ENCODE peak calls at places on chromosomes 2 and 18, in five cellular contexts. W is HepG2, V is SK-N-SH, B is K562, T is GM12878. I is an unnamed sample.

GRCh38 chr2:241272722-241273551 is 42.5 kb downstream of the HDLBP start:
- DNase-seq in V (peak), W (no peak), T (no peak), B (peak), I (peak)

GRCh38 chr2:109669731-109670130 is 55.6 kb downstream of the SOWAHC start:
- DNase-seq in V (no peak), B (no peak), W (no peak), T (no peak), I (no peak)

GRCh38 chr2:176001281-176001902 is 675 bp downstream of the LNPK start:
- DNase-seq in V (peak), T (peak), W (peak), B (peak), I (peak)

GRCh38 chr2:232891621-232892071 is 21.6 kb downstream of the SNORC start:
- DNase-seq in W (no peak), V (no peak), B (no peak), T (no peak), I (peak)

GRCh38 chr2:220849433-220849832 is 722.7 kb downstream of the EPHA4 start:
- DNase-seq in B (no peak), T (no peak), V (no peak), W (no peak), I (no peak)

GRCh38 chr2:158725496-158725895 is 69.6 kb upstream of the DAPL1 start:
- DNase-seq in W (no peak), V (no peak), T (no peak), B (no peak), I (no peak)

GRCh38 chr2:38474058-38474457 is 97.0 kb upstream of the ATL2 start:
- DNase-seq in T (peak), B (no peak), V (no peak), W (no peak), I (no peak)

GRCh38 chr2:11807156-11808015 is 61.0 kb downstream of the LPIN1 start:
- DNase-seq in T (no peak), V (no peak), B (no peak), W (no peak), I (no peak)

GRCh38 chr2:154240316-154240715 is 368.6 kb downstream of the GALNT13 start:
- DNase-seq in B (no peak), V (no peak), W (no peak), T (no peak), I (no peak)

GRCh38 chr2:28697602-28698149 is 54.0 kb upstream of the PPP1CB start:
- DNase-seq in W (no peak), B (no peak), T (no peak), V (no peak), I (no peak)

GRCh38 chr2:61889212-61889956 is 928 bp upstream of the CCT4 start:
- DNase-seq in W (no peak), V (no peak), T (no peak), B (no peak), I (no peak)

GRCh38 chr2:106205488-106205887 is 11.4 kb upstream of the UXS1 start:
- DNase-seq in T (no peak), B (no peak), V (no peak), W (no peak), I (no peak)

GRCh38 chr2:100924520-100925451 is 77.3 kb upstream of the RPL31 start:
- DNase-seq in W (no peak), B (no peak), V (no peak), T (peak), I (peak)

GRCh38 chr2:160484859-160485520 is 8.6 kb downstream of the RBMS1 start:
- DNase-seq in W (no peak), B (no peak), T (no peak), V (no peak), I (no peak)

GRCh38 chr2:30282081-30282480 is 50.7 kb downstream of the LBH start:
- DNase-seq in B (no peak), T (no peak), W (no peak), V (no peak), I (no peak)

GRCh38 chr2:184302506-184302905 is 295.8 kb upstream of the ZNF804A start:
- DNase-seq in W (no peak), T (no peak), V (no peak), B (no peak), I (no peak)

GRCh38 chr18:78085241-78086185 is 835.9 kb downstream of the GALR1 start:
- DNase-seq in T (no peak), B (no peak), W (no peak), V (no peak), I (no peak)

GRCh38 chr18:72375628-72376027 is 168.5 kb downstream of the CBLN2 start:
- DNase-seq in B (no peak), V (no peak), T (no peak), W (no peak), I (peak)

GRCh38 chr2:18791172-18791797 is 201.9 kb upstream of the NT5C1B start:
- DNase-seq in V (no peak), T (no peak), W (no peak), B (no peak), I (peak)

GRCh38 chr2:98899041-98899702 is 36.9 kb downstream of the CRACDL start:
- DNase-seq in T (no peak), V (no peak), B (no peak), W (no peak), I (no peak)

DNA sequence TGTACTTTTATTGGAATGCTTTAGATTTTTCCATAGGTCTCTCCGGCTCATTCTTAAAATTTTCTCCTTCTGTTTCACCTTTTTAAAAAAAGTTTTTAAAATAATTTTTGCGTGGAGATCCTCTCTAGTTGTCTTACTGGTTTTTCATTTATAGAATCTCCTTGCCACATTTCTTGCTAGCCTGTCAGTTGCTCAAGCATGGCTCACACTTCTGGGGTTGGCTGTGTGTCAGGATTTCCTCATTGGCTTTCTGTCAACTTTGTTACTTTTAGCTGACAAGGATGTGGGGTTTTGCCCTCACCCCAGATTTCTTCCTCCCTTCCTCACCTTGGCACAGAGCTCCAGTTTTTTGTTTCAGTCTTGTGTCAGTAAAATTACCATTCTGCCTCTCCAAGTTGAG is 124.6 kb downstream of the ZNF407 start:
- DNase-seq in T (no peak), B (no peak), V (no peak), W (no peak), I (peak)
- TF ChIP-seq MXI1 in T (no peak), B (no peak), V (no peak), W (no peak), I (peak)

DNA sequence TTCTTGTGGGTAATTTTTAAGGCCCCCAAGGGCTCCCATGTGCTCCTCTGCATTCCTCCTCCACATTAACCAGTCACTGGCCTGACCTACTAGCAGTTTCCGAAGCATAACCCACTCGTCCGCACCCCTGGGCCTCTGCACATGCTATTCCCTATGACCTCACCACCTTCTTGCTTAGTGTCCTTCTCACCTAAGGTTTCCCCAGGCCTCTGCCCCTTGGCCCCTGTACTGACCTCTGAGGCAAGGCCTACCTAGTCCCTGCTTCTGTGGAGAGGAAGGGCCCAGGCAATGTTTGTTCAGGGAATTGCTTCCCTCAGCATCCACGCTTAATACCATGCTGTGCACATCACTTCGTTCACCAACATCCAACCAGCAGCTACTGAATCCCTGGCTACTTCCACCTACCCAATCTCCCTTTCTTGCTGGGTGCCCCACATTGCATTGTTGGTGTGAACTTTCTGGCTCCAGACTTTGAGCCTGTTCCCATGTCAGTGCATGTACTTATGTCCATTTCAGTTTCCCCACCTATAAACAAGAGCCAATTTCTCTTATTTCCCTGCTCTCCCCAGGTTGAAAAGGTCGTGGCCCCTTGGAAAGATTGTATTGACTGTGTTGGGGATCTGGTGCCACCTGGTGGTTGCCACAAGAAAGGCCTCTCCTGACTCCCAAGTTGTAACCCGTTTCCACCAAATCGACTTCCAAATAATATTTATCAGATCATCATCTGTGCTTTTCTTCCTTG is 19.2 kb upstream of the TMEM177 start:
- DNase-seq in W (peak), B (peak), T (no peak), V (peak), I (peak)
- TF ChIP-seq MXI1 in W (no peak), B (no peak), T (no peak), V (no peak), I (no peak)

GRCh38 chr2:66269166-66269565 is 165.8 kb upstream of the MEIS1 start:
- DNase-seq in T (no peak), W (peak), B (no peak), V (no peak), I (no peak)
- TF ChIP-seq MXI1 in T (no peak), W (no peak), B (no peak), V (no peak), I (no peak)

GRCh38 chr18:43680096-43680495 is 402.8 kb upstream of the SYT4 start:
- DNase-seq in T (no peak), V (no peak), B (no peak), W (no peak), I (no peak)

GRCh38 chr18:43682196-43682595 is 404.9 kb upstream of the SYT4 start:
- DNase-seq in B (no peak), V (no peak), W (no peak), T (no peak), I (no peak)

GRCh38 chr18:43681661-43682060 is 404.4 kb upstream of the SYT4 start:
- DNase-seq in B (no peak), V (no peak), W (no peak), T (no peak), I (no peak)
- TF ChIP-seq MXI1 in B (no peak), V (no peak), W (no peak), T (no peak), I (no peak)